ENCODE peak calls at places on chromosomes 6 and 20, in seven cellular contexts. One of them, this sample, is unnamed.

GRCh38 chr6:70445001-70445400 is 31.7 kb downstream of the FAM135A start:
- DNase-seq in mucosa of descending colon: no peak
- DNase-seq in GM12865: no peak
- DNase-seq in DMS 273 treated with DMSO at 0.1 percent for 48 hours: no peak
- DNase-seq in coronary artery: no peak
- DNase-seq in SW480: no peak
- DNase-seq in nucleus accumbens: no peak
- DNase-seq in this sample: no peak

GRCh38 chr20:54432966-54433365 is 42.4 kb upstream of the DOK5 start:
- DNase-seq in mucosa of descending colon: no peak
- DNase-seq in GM12865: no peak
- DNase-seq in DMS 273 treated with DMSO at 0.1 percent for 48 hours: no peak
- DNase-seq in coronary artery: no peak
- DNase-seq in SW480: no peak
- DNase-seq in nucleus accumbens: no peak
- DNase-seq in this sample: no peak

GRCh38 chr20:37270586-37271420 is 9.2 kb upstream of the GHRH start:
- DNase-seq in mucosa of descending colon: no peak
- DNase-seq in GM12865: peak
- DNase-seq in DMS 273 treated with DMSO at 0.1 percent for 48 hours: no peak
- DNase-seq in coronary artery: no peak
- DNase-seq in SW480: no peak
- DNase-seq in nucleus accumbens: no peak
- DNase-seq in this sample: peak

GRCh38 chr6:30493643-30494250 is 4.4 kb downstream of the HLA-E start:
- DNase-seq in mucosa of descending colon: no peak
- DNase-seq in GM12865: peak
- DNase-seq in DMS 273 treated with DMSO at 0.1 percent for 48 hours: no peak
- DNase-seq in coronary artery: no peak
- DNase-seq in SW480: no peak
- DNase-seq in nucleus accumbens: no peak
- DNase-seq in this sample: no peak

GRCh38 chr6:159913375-159913774 is 22.6 kb downstream of the MAS1 start:
- DNase-seq in mucosa of descending colon: no peak
- DNase-seq in GM12865: no peak
- DNase-seq in DMS 273 treated with DMSO at 0.1 percent for 48 hours: no peak
- DNase-seq in coronary artery: no peak
- DNase-seq in SW480: peak
- DNase-seq in nucleus accumbens: no peak
- DNase-seq in this sample: no peak

GRCh38 chr6:105191351-105191750 is 11.5 kb upstream of the POPDC3 start:
- DNase-seq in mucosa of descending colon: no peak
- DNase-seq in GM12865: no peak
- DNase-seq in DMS 273 treated with DMSO at 0.1 percent for 48 hours: no peak
- DNase-seq in coronary artery: no peak
- DNase-seq in SW480: no peak
- DNase-seq in nucleus accumbens: no peak
- DNase-seq in this sample: peak

GRCh38 chr6:15444081-15444731 is 198.3 kb downstream of the JARID2 start:
- DNase-seq in mucosa of descending colon: no peak
- DNase-seq in GM12865: no peak
- DNase-seq in DMS 273 treated with DMSO at 0.1 percent for 48 hours: no peak
- DNase-seq in coronary artery: no peak
- DNase-seq in SW480: no peak
- DNase-seq in nucleus accumbens: peak
- DNase-seq in this sample: peak

GRCh38 chr20:8390500-8390899 is 258.4 kb downstream of the PLCB1 start:
- DNase-seq in mucosa of descending colon: no peak
- DNase-seq in GM12865: no peak
- DNase-seq in DMS 273 treated with DMSO at 0.1 percent for 48 hours: no peak
- DNase-seq in coronary artery: no peak
- DNase-seq in SW480: no peak
- DNase-seq in nucleus accumbens: no peak
- DNase-seq in this sample: no peak

GRCh38 chr6:127302728-127303675 is 36.3 kb downstream of the RNF146 start:
- DNase-seq in mucosa of descending colon: no peak
- DNase-seq in GM12865: peak
- DNase-seq in DMS 273 treated with DMSO at 0.1 percent for 48 hours: no peak
- DNase-seq in coronary artery: no peak
- DNase-seq in SW480: peak
- DNase-seq in nucleus accumbens: no peak
- DNase-seq in this sample: peak

GRCh38 chr6:135680964-135681913 is 170.3 kb upstream of the PDE7B start:
- DNase-seq in mucosa of descending colon: no peak
- DNase-seq in GM12865: no peak
- DNase-seq in DMS 273 treated with DMSO at 0.1 percent for 48 hours: no peak
- DNase-seq in coronary artery: no peak
- DNase-seq in SW480: no peak
- DNase-seq in nucleus accumbens: no peak
- DNase-seq in this sample: no peak

GRCh38 chr6:47420394-47421371 is 56.9 kb upstream of the CD2AP start:
- DNase-seq in mucosa of descending colon: no peak
- DNase-seq in GM12865: no peak
- DNase-seq in DMS 273 treated with DMSO at 0.1 percent for 48 hours: no peak
- DNase-seq in coronary artery: no peak
- DNase-seq in SW480: peak
- DNase-seq in nucleus accumbens: no peak
- DNase-seq in this sample: peak